ENCODE peak calls at places on chromosomes 6 and 20, in nine cellular contexts. U is psoas muscle; O is AG09309; B is CD8-positive, alpha-beta memory T cell; M is uterus; C is suprapubic skin; T is esophagus squamous epithelium; D is upper lobe of left lung; S is left ventricle myocardium inferior. E is an unnamed sample.

GRCh38 chr6:106477158-106477557 is 116.6 kb downstream of the CRYBG1 start:
- DNase-seq in U (no peak), O (no peak), B (no peak), M (no peak), C (no peak), T (no peak), D (no peak), S (no peak), E (no peak)

GRCh38 chr6:54008589-54008988 is 102.7 kb upstream of the MLIP start:
- DNase-seq in U (no peak), O (no peak), B (no peak), M (no peak), C (no peak), T (no peak), D (no peak), S (no peak), E (no peak)

GRCh38 chr6:26501482-26501986 is 1.4 kb downstream of the BTN1A1 start:
- DNase-seq in U (peak), O (no peak), B (peak), M (no peak), C (no peak), T (no peak), D (peak), S (peak), E (no peak)

GRCh38 chr6:167304912-167305311 is 13.8 kb downstream of the UNC93A start:
- DNase-seq in U (no peak), O (no peak), B (no peak), M (no peak), C (no peak), T (no peak), D (no peak), S (no peak), E (no peak)

GRCh38 chr6:155185544-155185943 is 78.3 kb upstream of the CLDN20 start:
- DNase-seq in U (no peak), O (no peak), B (no peak), M (no peak), C (no peak), T (no peak), D (no peak), S (no peak), E (no peak)

GRCh38 chr6:1756472-1757129 is 146.9 kb downstream of the FOXC1 start:
- DNase-seq in U (no peak), O (no peak), B (no peak), M (no peak), C (no peak), T (no peak), D (no peak), S (no peak), E (no peak)

GRCh38 chr20:4154958-4155411 is 139.6 kb upstream of the RNF24 start:
- DNase-seq in U (no peak), O (no peak), B (no peak), M (no peak), C (no peak), T (no peak), D (peak), S (no peak), E (no peak)

GRCh38 chr6:114557089-114557488 is 214.3 kb upstream of the HS3ST5 start:
- DNase-seq in U (no peak), O (no peak), B (no peak), M (no peak), C (no peak), T (no peak), D (no peak), S (no peak), E (no peak)

GRCh38 chr20:18533491-18533890 is 25.8 kb downstream of the SEC23B start:
- DNase-seq in U (no peak), O (no peak), B (no peak), M (no peak), C (no peak), T (no peak), D (no peak), S (no peak), E (no peak)

GRCh38 chr6:169495601-169496000 is 206.2 kb downstream of the WDR27 start:
- DNase-seq in U (no peak), O (no peak), B (no peak), M (no peak), C (no peak), T (no peak), D (no peak), S (no peak), E (no peak)

GRCh38 chr6:105087571-105088211 is 92.1 kb downstream of the POPDC3 start:
- DNase-seq in U (no peak), O (peak), B (no peak), M (no peak), C (no peak), T (no peak), D (peak), S (no peak), E (no peak)

GRCh38 chr6:29516108-29516507 is 28.4 kb upstream of the MAS1L start:
- DNase-seq in U (no peak), O (no peak), B (no peak), M (no peak), C (no peak), T (no peak), D (no peak), S (no peak), E (no peak)

GRCh38 chr20:1526896-1527295 is 30.6 kb downstream of the SIRPD start:
- DNase-seq in U (no peak), O (no peak), B (no peak), M (no peak), C (no peak), T (no peak), D (no peak), S (no peak), E (no peak)

GRCh38 chr6:74585779-74586178 is 620.1 kb downstream of the COL12A1 start:
- DNase-seq in U (no peak), O (no peak), B (no peak), M (no peak), C (no peak), T (no peak), D (no peak), S (no peak), E (no peak)

GRCh38 chr6:13913226-13914001 is 11.3 kb upstream of the RNF182 start:
- DNase-seq in U (no peak), O (no peak), B (no peak), M (no peak), C (no peak), T (no peak), D (no peak), S (no peak), E (no peak)

GRCh38 chr20:6489361-6490154 is 277.9 kb upstream of the BMP2 start:
- DNase-seq in U (no peak), O (no peak), B (no peak), M (no peak), C (no peak), T (no peak), D (peak), S (no peak), E (no peak)

GRCh38 chr20:13333793-13334192 is 112.7 kb downstream of the ISM1 start:
- DNase-seq in U (no peak), O (no peak), B (no peak), M (no peak), C (no peak), T (no peak), D (no peak), S (no peak), E (no peak)

GRCh38 chr6:11710221-11710836 is 68.3 kb downstream of the ADTRP start:
- DNase-seq in U (no peak), O (no peak), B (no peak), M (no peak), C (no peak), T (no peak), D (no peak), S (no peak), E (no peak)

GRCh38 chr20:33733654-33734576 is 2.1 kb downstream of the ZNF341 start:
- DNase-seq in U (no peak), O (no peak), B (no peak), M (no peak), C (no peak), T (no peak), D (peak), S (peak), E (no peak)

GRCh38 chr20:39019805-39020325 is 57.7 kb downstream of the DHX35 start:
- DNase-seq in U (no peak), O (no peak), B (no peak), M (no peak), C (no peak), T (no peak), D (no peak), S (no peak), E (no peak)

GRCh38 chr6:66082914-66083313 is 375.9 kb upstream of the EYS start:
- DNase-seq in U (no peak), O (no peak), B (no peak), M (no peak), C (no peak), T (no peak), D (no peak), S (no peak), E (no peak)

GRCh38 chr6:104256547-104257144 is 603.1 kb downstream of the HACE1 start:
- DNase-seq in U (no peak), O (no peak), B (no peak), M (no peak), C (no peak), T (no peak), D (peak), S (no peak), E (no peak)

GRCh38 chr6:144712541-144712940 is 427.4 kb downstream of the UTRN start:
- DNase-seq in U (no peak), O (peak), B (no peak), M (no peak), C (no peak), T (no peak), D (no peak), S (no peak), E (no peak)

GRCh38 chr20:17023811-17024210 is 203.0 kb upstream of the PCSK2 start:
- DNase-seq in U (no peak), O (no peak), B (no peak), M (no peak), C (no peak), T (no peak), D (peak), S (no peak), E (no peak)

GRCh38 chr6:43283905-43284304 is 14.2 kb upstream of the SLC22A7 start:
- DNase-seq in U (no peak), O (no peak), B (no peak), M (no peak), C (no peak), T (no peak), D (no peak), S (no peak), E (no peak)

GRCh38 chr20:49562341-49563014 is 5.5 kb downstream of the PTGIS start:
- DNase-seq in U (peak), O (no peak), B (no peak), M (peak), C (peak), T (no peak), D (peak), S (peak), E (no peak)

GRCh38 chr6:137907170-137907569 is 40.1 kb downstream of the TNFAIP3 start:
- DNase-seq in U (no peak), O (no peak), B (no peak), M (no peak), C (no peak), T (no peak), D (no peak), S (no peak), E (no peak)

GRCh38 chr6:133956413-133957049 is 3.5 kb downstream of the TBPL1 start:
- DNase-seq in U (no peak), O (no peak), B (no peak), M (no peak), C (no peak), T (no peak), D (no peak), S (no peak), E (no peak)

GRCh38 chr6:75349262-75349984 is 64.8 kb upstream of the TMEM30A start:
- DNase-seq in U (no peak), O (no peak), B (no peak), M (peak), C (no peak), T (no peak), D (peak), S (peak), E (no peak)

GRCh38 chr20:51156041-51156795 is 133.3 kb upstream of the KCNG1 start:
- DNase-seq in U (no peak), O (peak), B (no peak), M (peak), C (no peak), T (no peak), D (no peak), S (no peak), E (peak)
- H3K4me3 ChIP-seq in U (no peak), O (no peak), B (no peak), M (no peak), C (no peak), T (no peak), D (no peak), S (peak), E (peak)

GRCh38 chr6:162450358-162450757 is 277.2 kb downstream of the PRKN start:
- DNase-seq in U (no peak), O (no peak), B (no peak), M (no peak), C (no peak), T (no peak), D (no peak), S (no peak), E (no peak)
- H3K4me3 ChIP-seq in U (no peak), O (no peak), B (no peak), M (no peak), C (no peak), T (no peak), D (no peak), S (no peak), E (no peak)

GRCh38 chr6:33592595-33593413 is 12.7 kb upstream of the BAK1 start:
- DNase-seq in U (no peak), O (no peak), B (no peak), M (no peak), C (no peak), T (no peak), D (no peak), S (no peak), E (no peak)
- H3K4me3 ChIP-seq in U (no peak), O (no peak), B (peak), M (no peak), C (peak), T (peak), D (peak), S (peak), E (peak)

GRCh38 chr20:35974256-35974655 is 5.9 kb downstream of the CNBD2 start:
- DNase-seq in U (no peak), O (no peak), B (no peak), M (no peak), C (no peak), T (no peak), D (no peak), S (no peak), E (no peak)
- H3K4me3 ChIP-seq in U (no peak), O (no peak), B (no peak), M (no peak), C (no peak), T (no peak), D (no peak), S (no peak), E (no peak)

E was measured in esophagus muscularis mucosa.